ENCODE peak calls at places on chromosomes 12 and 14, in four cellular contexts. A, B, N and K are unnamed samples.

GRCh38 chr12:3553681-3554546 is 62.9 kb downstream of the PRMT8 start:
- DNase-seq in A (no peak), B (no peak), N (no peak), K (no peak)

GRCh38 chr12:82687020-82687951 is 580 bp downstream of the TMTC2 start:
- DNase-seq in A (peak), B (peak), N (peak), K (peak)

GRCh38 chr12:120820885-120821510 is 83.2 kb downstream of the SPPL3 start:
- DNase-seq in A (no peak), B (no peak), N (no peak), K (no peak)

GRCh38 chr12:105025890-105026289 is 39.8 kb downstream of the NOPCHAP1 start:
- DNase-seq in A (peak), B (no peak), N (peak), K (no peak)

GRCh38 chr14:105309371-105309770 is 5.2 kb upstream of the PACS2 start:
- DNase-seq in A (no peak), B (no peak), N (no peak), K (no peak)

GRCh38 chr14:100405752-100406455 is 82.8 kb downstream of the SLC25A47 start:
- DNase-seq in A (no peak), B (no peak), N (no peak), K (no peak)

GRCh38 chr12:65740873-65741600 is 83.2 kb upstream of the HMGA2 start:
- DNase-seq in A (peak), B (peak), N (peak), K (no peak)

GRCh38 chr12:89439946-89440345 is 84.7 kb downstream of the GALNT4 start:
- DNase-seq in A (peak), B (no peak), N (no peak), K (no peak)

GRCh38 chr14:51527073-51527472 is 124.6 kb upstream of the FRMD6 start:
- DNase-seq in A (peak), B (no peak), N (no peak), K (no peak)

GRCh38 chr12:57227315-57228115 is 2.0 kb upstream of the SHMT2 start:
- DNase-seq in A (no peak), B (no peak), N (no peak), K (no peak)

GRCh38 chr12:104402630-104403029 is 54.1 kb upstream of the CHST11 start:
- DNase-seq in A (no peak), B (no peak), N (no peak), K (no peak)

GRCh38 chr12:95978774-95979173 is 17.4 kb downstream of the HAL start:
- DNase-seq in A (no peak), B (no peak), N (no peak), K (no peak)

GRCh38 chr12:77120695-77121094 is 55.3 kb upstream of the E2F7 start:
- DNase-seq in A (peak), B (no peak), N (no peak), K (no peak)

GRCh38 chr12:25712169-25712568 is 159.1 kb upstream of the LMNTD1 start:
- DNase-seq in A (no peak), B (no peak), N (no peak), K (no peak)

GRCh38 chr12:55707841-55708694 is at the start of gene ITGA7:
- DNase-seq in A (peak), B (peak), N (peak), K (peak)

GRCh38 chr12:6280053-6280469 is 30.4 kb upstream of the PLEKHG6 start:
- DNase-seq in A (peak), B (no peak), N (no peak), K (no peak)

GRCh38 chr12:123237646-123238329 is 4.6 kb downstream of the MTRFR start:
- DNase-seq in A (peak), B (peak), N (peak), K (peak)

GRCh38 chr14:94633116-94633515 is 20.9 kb downstream of the SERPINA3 start:
- DNase-seq in A (no peak), B (no peak), N (no peak), K (no peak)

GRCh38 chr14:70789361-70789760 is 20.0 kb downstream of the MAP3K9 start:
- DNase-seq in A (peak), B (no peak), N (no peak), K (no peak)

GRCh38 chr12:43237238-43237879 is 314.6 kb downstream of the ADAMTS20 start:
- DNase-seq in A (no peak), B (no peak), N (no peak), K (no peak)

GRCh38 chr14:103386632-103387329 is 1.6 kb downstream of the MARK3 start:
- DNase-seq in A (peak), B (no peak), N (no peak), K (no peak)

GRCh38 chr12:91685917-91686316 is 459.7 kb downstream of the BTG1 start:
- DNase-seq in A (peak), B (no peak), N (no peak), K (no peak)